ENCODE peak calls at places on chromosome 19, in seven cellular contexts. W, B, V, D, A, P and Y are unnamed samples.

GRCh38 chr19:2249880-2250764 is 999 bp downstream of the AMH start:
- DNase-seq in W (no peak), B (no peak), V (no peak), D (no peak), A (no peak), P (no peak), Y (no peak)

GRCh38 chr19:6773323-6773931 is 919 bp downstream of the VAV1 start:
- DNase-seq in W (no peak), B (peak; percentile 77), V (no peak), D (peak; percentile 48), A (no peak), P (no peak), Y (no peak)

GRCh38 chr19:45169602-45170001 is 8.4 kb downstream of the TRAPPC6A start:
- DNase-seq in W (no peak), B (no peak), V (no peak), D (no peak), A (no peak), P (no peak), Y (no peak)

GRCh38 chr19:58154679-58155648 is 4.4 kb upstream of the ZNF329 start:
- DNase-seq in W (peak; percentile 99), B (peak; percentile 100), V (peak; percentile 99), D (peak; percentile 99), A (peak; percentile 93), P (peak; percentile 96), Y (peak; percentile 82)

GRCh38 chr19:49824662-49825061 is 6.6 kb downstream of the MED25 start:
- DNase-seq in W (no peak), B (no peak), V (no peak), D (no peak), A (no peak), P (no peak), Y (no peak)

GRCh38 chr19:40989453-40989852 is 1.6 kb upstream of the CYP2B6 start:
- DNase-seq in W (no peak), B (no peak), V (no peak), D (no peak), A (no peak), P (no peak), Y (no peak)

GRCh38 chr19:5124111-5124855 is 155.4 kb downstream of the KDM4B start:
- DNase-seq in W (no peak), B (no peak), V (no peak), D (no peak), A (no peak), P (no peak), Y (no peak)

GRCh38 chr19:10508036-10508435 is 4.9 kb upstream of the KEAP1 start:
- DNase-seq in W (no peak), B (no peak), V (no peak), D (no peak), A (no peak), P (no peak), Y (no peak)

GRCh38 chr19:2387367-2388288 is 27.6 kb downstream of the TMPRSS9 start:
- DNase-seq in W (no peak), B (no peak), V (no peak), D (no peak), A (no peak), P (no peak), Y (no peak)

GRCh38 chr19:4866595-4867424 is 657 bp downstream of the PLIN3 start:
- DNase-seq in W (peak; percentile 32), B (peak; percentile 89), V (no peak), D (peak; percentile 23), A (no peak), P (no peak), Y (no peak)

GRCh38 chr19:5897189-5897969 is 6.2 kb downstream of the NDUFA11 start:
- DNase-seq in W (no peak), B (no peak), V (no peak), D (no peak), A (no peak), P (no peak), Y (no peak)

GRCh38 chr19:36041831-36042230 is 9.2 kb upstream of the CLIP3 start:
- DNase-seq in W (no peak), B (no peak), V (no peak), D (no peak), A (no peak), P (no peak), Y (no peak)

GRCh38 chr19:3055741-3056453 is 6.4 kb downstream of the TLE5 start:
- DNase-seq in W (peak; percentile 82), B (no peak), V (no peak), D (no peak), A (peak; percentile 94), P (no peak), Y (no peak)

GRCh38 chr19:41959056-41960053 is at the start of gene RABAC1:
- DNase-seq in W (peak; percentile 93), B (peak; percentile 95), V (peak; percentile 70), D (peak; percentile 77), A (peak; percentile 92), P (peak; percentile 83), Y (peak; percentile 98)

GRCh38 chr19:50551713-50552187 is 16.5 kb downstream of the LRRC4B start:
- DNase-seq in W (no peak), B (no peak), V (no peak), D (no peak), A (no peak), P (no peak), Y (no peak)

GRCh38 chr19:3014135-3014534 is 14.9 kb downstream of the TLE2 start:
- DNase-seq in W (no peak), B (no peak), V (no peak), D (no peak), A (no peak), P (no peak), Y (no peak)

GRCh38 chr19:16293133-16294085 is 31.2 kb upstream of the KLF2 start:
- DNase-seq in W (peak; percentile 12), B (peak; percentile 91), V (no peak), D (no peak), A (no peak), P (no peak), Y (no peak)

GRCh38 chr19:1509589-1510441 is 3.0 kb downstream of the ADAMTSL5 start:
- DNase-seq in W (no peak), B (no peak), V (no peak), D (no peak), A (no peak), P (no peak), Y (no peak)

GRCh38 chr19:15015946-15016542 is 33.2 kb upstream of the CASP14 start:
- DNase-seq in W (peak; percentile 17), B (no peak), V (no peak), D (no peak), A (no peak), P (no peak), Y (no peak)

GRCh38 chr19:48918801-48919247 is 14.7 kb upstream of the DHDH start:
- DNase-seq in W (no peak), B (no peak), V (no peak), D (no peak), A (peak; percentile 3), P (no peak), Y (no peak)

GRCh38 chr19:31113250-31113685 is 236.0 kb downstream of the TSHZ3 start:
- DNase-seq in W (no peak), B (no peak), V (no peak), D (no peak), A (no peak), P (no peak), Y (no peak)

GRCh38 chr19:43624933-43625332 is 5.5 kb upstream of the ZNF428 start:
- DNase-seq in W (no peak), B (no peak), V (peak; percentile 75), D (peak; percentile 82), A (no peak), P (no peak), Y (no peak)

GRCh38 chr19:41958367-41959055 is 610 bp downstream of the RABAC1 start:
- DNase-seq in W (peak; percentile 95), B (peak; percentile 96), V (peak; percentile 72), D (peak; percentile 80), A (peak; percentile 65), P (peak; percentile 52), Y (peak; percentile 86)

GRCh38 chr19:19642506-19643157 is 825 bp downstream of the GMIP start:
- DNase-seq in W (no peak), B (no peak), V (peak; percentile 7), D (peak; percentile 21), A (no peak), P (no peak), Y (peak; percentile 61)

GRCh38 chr19:2087621-2088100 is 8.5 kb downstream of the MOB3A start:
- DNase-seq in W (no peak), B (no peak), V (no peak), D (no peak), A (no peak), P (no peak), Y (no peak)

GRCh38 chr19:1713170-1713569 is 40.1 kb upstream of the ONECUT3 start:
- DNase-seq in W (no peak), B (no peak), V (no peak), D (no peak), A (no peak), P (no peak), Y (no peak)

GRCh38 chr19:56139847-56140582 is 1.1 kb upstream of the ZNF444 start:
- DNase-seq in W (no peak), B (no peak), V (no peak), D (no peak), A (no peak), P (no peak), Y (peak; percentile 47)

GRCh38 chr19:35348909-35349611 is 1.4 kb downstream of the FFAR1 start:
- DNase-seq in W (no peak), B (peak; percentile 62), V (no peak), D (no peak), A (no peak), P (no peak), Y (peak; percentile 18)

GRCh38 chr19:13260883-13261653 is 110.9 kb downstream of the IER2 start:
- DNase-seq in W (peak; percentile 58), B (no peak), V (no peak), D (no peak), A (no peak), P (no peak), Y (no peak)

GRCh38 chr19:4368128-4368820 is 24.9 kb downstream of the MPND start:
- DNase-seq in W (no peak), B (no peak), V (no peak), D (no peak), A (no peak), P (no peak), Y (no peak)